ENCODE peak calls at places on chromosome 14, in six cellular contexts. L is SW 1271; V is kidney tubule cell; H is HTR-8/SVneo; K is stimulated activated CD4-positive, alpha-beta T cell treated with anti-CD3 and anti-CD28 coated beads, Interleukin-2, amount 100 ng/mL, for 24 hours; B is activated naive CD8-positive, alpha-beta T cell treated with anti-CD3 and anti-CD28 coated beads, Interleukin-2, amount 50 U/mL, for 24 hours. M is an unnamed sample.

GRCh38 chr14:49206832-49207231 is 379.3 kb downstream of the RPS29 start:
- DNase-seq in K (no peak), L (no peak), H (no peak), B (no peak), V (no peak), M (no peak)

GRCh38 chr14:99724196-99724891 is 40.2 kb downstream of the CYP46A1 start:
- DNase-seq in B (no peak), V (no peak), K (no peak), L (no peak), H (peak), M (no peak)

GRCh38 chr14:61584258-61584657 is 111.1 kb upstream of the HIF1A start:
- DNase-seq in H (no peak), V (peak), L (no peak), K (no peak), B (no peak), M (peak)

GRCh38 chr14:106831322-106831720 is 1304.9 kb downstream of the TMEM121 start:
- DNase-seq in K (peak), L (no peak), H (no peak), B (peak), V (peak), M (no peak)

GRCh38 chr14:93960108-93960475 is 16.3 kb downstream of the ASB2 start:
- DNase-seq in L (no peak), V (peak), B (no peak), H (no peak), K (no peak), M (peak)

GRCh38 chr14:76541594-76542219 is 165.8 kb downstream of the ESRRB start:
- DNase-seq in K (no peak), H (no peak), V (no peak), B (no peak), L (no peak), M (no peak)

GRCh38 chr14:68527329-68527851 is 265.5 kb downstream of the ZFP36L1 start:
- DNase-seq in H (no peak), V (peak), B (no peak), K (no peak), L (no peak), M (no peak)

GRCh38 chr14:77659822-77660221 is 43.4 kb upstream of the SPTLC2 start:
- DNase-seq in K (no peak), B (no peak), V (no peak), L (no peak), H (no peak), M (no peak)

M was measured in RCC 7860.